ENCODE peak calls at places on chromosomes 6 and 20, in four cellular contexts. V is uterus, G is left lung, X is cardiac muscle cell. B is an unnamed sample. For H3K4me1, the result is how much of the 10 kb centered on the place peaks cover.

GRCh38 chr6:51934098-51934497 is 153.3 kb downstream of the PKHD1 start:
- DNase-seq in G (no peak), V (no peak), X (no peak), B (no peak)

GRCh38 chr6:133512410-133513016 is 271.4 kb downstream of the EYA4 start:
- DNase-seq in V (peak), G (no peak), X (peak), B (peak)

GRCh38 chr6:151075527-151075926 is 164.2 kb upstream of the AKAP12 start:
- DNase-seq in G (no peak), X (peak), V (no peak), B (no peak)

GRCh38 chr6:45154679-45155078 is 173.5 kb upstream of the RUNX2 start:
- DNase-seq in G (no peak), X (no peak), V (no peak), B (no peak)

GRCh38 chr6:87393026-87393622 is 14.6 kb upstream of the CFAP206 start:
- DNase-seq in X (peak), V (no peak), G (no peak), B (no peak)

GRCh38 chr20:54049156-54049555 is 21.2 kb downstream of the BCAS1 start:
- DNase-seq in G (no peak), X (no peak), V (no peak), B (no peak)

GRCh38 chr20:31819083-31819784 is at the start of gene MYLK2:
- DNase-seq in X (no peak), V (no peak), G (no peak), B (peak)

GRCh38 chr20:34999021-34999451 is 43.4 kb downstream of the MYH7B start:
- DNase-seq in X (no peak), G (no peak), V (no peak), B (peak)

GRCh38 chr20:5776074-5776473 is 25.9 kb downstream of the SHLD1 start:
- DNase-seq in G (no peak), V (no peak), X (no peak), B (no peak)

GRCh38 chr6:168468046-168468445 is 27.1 kb downstream of the SMOC2 start:
- DNase-seq in X (no peak), V (no peak), G (no peak), B (no peak)

GRCh38 chr6:144912474-144912873 is 627.3 kb downstream of the UTRN start:
- DNase-seq in V (no peak), G (no peak), X (peak), B (no peak)

GRCh38 chr6:105799051-105799450 is 287.1 kb upstream of the PRDM1 start:
- DNase-seq in V (no peak), X (no peak), G (no peak), B (peak)

GRCh38 chr20:33119725-33120720 is 40.6 kb downstream of the BPIFB4 start:
- DNase-seq in V (no peak), X (no peak), G (no peak), B (no peak)

DNA sequence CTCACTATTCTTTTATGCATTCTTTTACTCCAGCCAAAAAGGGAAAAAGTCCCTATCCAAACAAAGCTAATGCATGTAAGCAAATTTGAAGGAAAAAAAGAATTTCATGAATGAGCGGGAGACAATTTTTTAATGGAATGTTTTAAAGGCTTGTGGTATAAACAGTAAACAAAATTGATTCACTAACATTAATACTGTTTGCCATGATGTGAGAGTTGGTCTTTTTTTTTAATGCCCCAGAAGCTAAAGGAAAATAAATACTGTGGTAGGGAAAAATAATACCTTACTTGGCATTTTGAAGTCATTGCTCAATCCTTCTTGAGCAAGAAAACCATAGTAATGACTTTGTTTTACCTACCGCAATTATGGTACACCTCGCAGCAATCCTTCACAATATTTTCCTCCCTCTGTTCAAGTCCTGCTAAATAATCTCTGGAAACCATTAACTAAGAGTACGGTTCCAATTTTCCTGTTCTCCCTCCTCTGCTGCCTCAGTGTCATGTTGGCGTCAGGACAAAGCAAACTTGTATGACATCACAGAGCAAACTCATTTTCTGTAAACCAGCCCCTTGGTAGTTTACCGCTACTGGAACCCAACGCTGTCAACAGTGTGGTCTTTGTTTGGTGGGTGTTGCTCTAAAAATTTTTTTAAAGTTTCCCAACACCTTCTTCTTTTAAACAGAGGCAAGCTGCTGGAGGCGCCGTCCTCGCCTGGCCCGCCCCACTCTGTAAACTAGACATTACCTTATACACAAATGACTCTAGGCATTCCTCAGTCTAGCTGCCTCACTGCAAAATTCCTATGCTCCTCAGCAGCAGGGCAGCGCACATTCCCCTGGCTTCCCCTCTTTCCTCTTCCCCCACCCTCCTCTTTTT is 78.8 kb downstream of the BACH2 start:
- DNase-seq in X (no peak), G (no peak), V (no peak), B (no peak)
- H3K4me3 ChIP-seq in X (no peak), G (no peak), V (peak), B (peak)

GRCh38 chr20:4550740-4551139 is 171.0 kb upstream of the PRND start:
- DNase-seq in G (no peak), V (no peak), X (no peak), B (no peak)

GRCh38 chr20:4548552-4548951 is 173.2 kb upstream of the PRND start:
- DNase-seq in X (no peak), V (no peak), G (no peak), B (no peak)

GRCh38 chr20:4552075-4552474 is 169.6 kb upstream of the PRND start:
- DNase-seq in V (no peak), G (no peak), X (no peak), B (no peak)

GRCh38 chr20:4546786-4547185 is 174.9 kb upstream of the PRND start:
- DNase-seq in G (no peak), V (no peak), X (peak), B (no peak)

GRCh38 chr20:4549711-4550259 is 171.9 kb upstream of the PRND start:
- DNase-seq in X (no peak), V (no peak), G (no peak), B (no peak)
- H3K4me1 ChIP-seq in X (under half), V (under half), G (under half), B (under half)

GRCh38 chr20:41141153-41141815 is 3.9 kb downstream of the PLCG1 start:
- DNase-seq in V (peak), G (peak), X (peak), B (no peak)

GRCh38 chr20:41138217-41138526 is 829 bp downstream of the PLCG1 start:
- DNase-seq in V (no peak), G (no peak), X (no peak), B (no peak)

GRCh38 chr20:41140226-41141133 is 3.1 kb downstream of the PLCG1 start:
- DNase-seq in V (no peak), G (peak), X (no peak), B (no peak)

GRCh38 chr20:41138527-41139226 is 1.3 kb downstream of the PLCG1 start:
- DNase-seq in G (no peak), V (no peak), X (peak), B (no peak)

GRCh38 chr20:41139227-41140093 is 2.1 kb downstream of the PLCG1 start:
- DNase-seq in V (no peak), G (peak), X (no peak), B (no peak)
- H3K4me3 ChIP-seq in V (peak), G (peak), X (peak), B (peak)

GRCh38 chr6:71393471-71393870 is 104.9 kb downstream of the OGFRL1 start:
- DNase-seq in X (peak), G (no peak), V (no peak), B (no peak)
- H3K4me1 ChIP-seq in X (under half), G (under half), V (under half), B (half or more)

GRCh38 chr20:3797226-3797545 is 1.1 kb downstream of the CDC25B start:
- DNase-seq in G (peak), X (no peak), V (no peak), B (no peak)
- H3K4me3 ChIP-seq in G (peak), X (peak), V (peak), B (no peak)

GRCh38 chr6:36783603-36784378 is 55.5 kb downstream of the CPNE5 start:
- DNase-seq in X (peak), V (no peak), G (no peak), B (no peak)
- H3K4me1 ChIP-seq in X (under half), V (under half), G (under half), B (under half)

GRCh38 chr6:112883095-112883494 is 536.0 kb downstream of the RFPL4B start:
- DNase-seq in V (no peak), X (no peak), G (no peak), B (no peak)

GRCh38 chr6:112882381-112882780 is 535.3 kb downstream of the RFPL4B start:
- DNase-seq in V (no peak), G (no peak), X (no peak), B (no peak)

GRCh38 chr6:112879920-112880413 is 532.8 kb downstream of the RFPL4B start:
- DNase-seq in X (peak), V (no peak), G (peak), B (no peak)

GRCh38 chr6:112881828-112882227 is 534.7 kb downstream of the RFPL4B start:
- DNase-seq in X (no peak), V (no peak), G (no peak), B (no peak)

DNA sequence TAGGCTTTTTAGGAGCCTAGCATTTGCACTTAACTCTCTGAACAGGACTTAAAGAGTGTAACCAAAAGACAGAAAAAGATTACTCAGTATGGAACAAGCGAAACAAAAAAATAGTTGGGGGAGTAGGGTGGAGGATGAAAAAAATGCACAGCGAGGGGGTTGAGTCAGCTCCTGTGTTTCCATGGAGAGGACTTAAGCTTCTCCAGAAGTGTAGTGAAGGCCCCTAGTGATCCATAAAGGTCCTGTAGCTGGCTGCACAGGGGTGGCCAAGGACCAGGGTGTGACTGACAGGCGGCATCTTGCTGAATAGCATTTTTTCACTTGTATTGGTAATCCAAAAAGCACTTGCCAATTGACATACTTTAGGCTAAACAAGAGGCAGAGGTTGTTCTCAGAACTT is 533.9 kb downstream of the RFPL4B start:
- DNase-seq in G (no peak), X (peak), V (no peak), B (no peak)
- H3K4me3 ChIP-seq in G (no peak), X (no peak), V (no peak), B (no peak)

DNA sequence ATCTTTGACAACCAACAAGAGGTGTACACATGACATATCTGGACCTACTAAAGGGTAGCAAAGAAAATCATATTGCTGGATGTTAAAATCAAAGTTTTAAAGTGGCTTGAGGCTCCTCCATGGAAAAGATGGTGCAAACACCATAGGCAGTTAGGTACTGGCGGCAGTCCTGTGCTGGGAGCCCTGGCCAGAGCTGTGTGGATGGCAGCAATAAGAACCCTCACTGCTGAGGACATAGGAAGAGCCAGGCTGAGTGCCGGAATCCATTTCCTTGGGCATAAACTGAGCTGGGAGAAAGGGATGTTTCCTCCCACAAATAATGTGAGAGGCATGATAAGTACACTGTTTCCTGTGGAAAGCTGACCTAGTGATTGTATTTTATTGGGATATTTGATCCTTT is 89.9 kb downstream of the ARID1B start:
- DNase-seq in V (no peak), X (no peak), G (no peak), B (no peak)
- H3K4me1 ChIP-seq in V (under half), X (under half), G (under half), B (half or more)